ENCODE peak calls at places on chromosomes 3 and 15, in seven cellular contexts. E is SK-N-SH, J is K562, R is HCT116, F is H1, C is HepG2, T is GM12878. L is an unnamed sample.
A peak's percentile ranks its signal among the peaks of the same experiment; 100 is the strongest.

GRCh38 chr15:83323296-83323711 is 38.8 kb upstream of the BNC1 start:
- DNase-seq in C (no peak), E (peak; percentile 4), F (no peak), R (no peak), T (no peak), J (no peak), L (no peak)

GRCh38 chr15:31975446-31976229 is 54.7 kb upstream of the CHRNA7 start:
- DNase-seq in R (no peak), J (no peak), E (peak; percentile 79), F (peak; percentile 59), C (no peak), T (no peak), L (no peak)

GRCh38 chr3:48402281-48402732 is 27.6 kb downstream of the PLXNB1 start:
- DNase-seq in T (no peak), C (no peak), R (peak; percentile 46), J (no peak), E (peak; percentile 18), F (peak; percentile 35), L (no peak)

GRCh38 chr15:43821505-43821904 is 3.0 kb downstream of the MFAP1 start:
- DNase-seq in E (no peak), T (no peak), R (no peak), C (no peak), F (no peak), J (no peak), L (no peak)

GRCh38 chr3:80769683-80770082 is 991.8 kb downstream of the GBE1 start:
- DNase-seq in E (no peak), J (peak; percentile 51), C (no peak), F (no peak), T (no peak), R (no peak), L (no peak)

GRCh38 chr15:84797212-84797611 is 19.9 kb upstream of the ALPK3 start:
- DNase-seq in F (no peak), J (no peak), T (no peak), E (no peak), C (no peak), R (no peak), L (no peak)

GRCh38 chr3:109413049-109413448 is 75.7 kb upstream of the DPPA4 start:
- DNase-seq in R (no peak), F (no peak), J (no peak), E (no peak), T (no peak), C (no peak), L (no peak)

GRCh38 chr15:49169880-49170597 is at the start of gene GALK2:
- DNase-seq in J (peak; percentile 98), T (no peak), F (peak; percentile 87), R (peak; percentile 75), E (peak; percentile 80), C (peak; percentile 84), L (peak; percentile 88)

GRCh38 chr15:69578792-69579587 is 126.4 kb downstream of the RPLP1 start:
- DNase-seq in E (no peak), J (no peak), R (no peak), C (no peak), F (no peak), T (no peak), L (no peak)

GRCh38 chr15:99086327-99086667 is 18.6 kb upstream of the SYNM start:
- DNase-seq in C (no peak), E (no peak), T (no peak), J (no peak), F (no peak), R (no peak), L (no peak)

GRCh38 chr3:5093786-5094185 is 28.3 kb upstream of the ARL8B start:
- DNase-seq in J (no peak), F (no peak), R (no peak), C (no peak), E (no peak), T (no peak), L (no peak)

GRCh38 chr3:70803317-70803716 is 490.9 kb upstream of the MDFIC2 start:
- DNase-seq in R (no peak), T (no peak), F (no peak), E (no peak), J (no peak), C (no peak), L (no peak)

GRCh38 chr3:174216948-174217718 is 642.0 kb upstream of the NAALADL2 start:
- DNase-seq in F (no peak), E (no peak), T (no peak), R (no peak), J (no peak), C (no peak), L (no peak)

GRCh38 chr3:154851644-154852043 is 228.5 kb upstream of the MME start:
- DNase-seq in F (no peak), J (no peak), T (no peak), E (no peak), R (no peak), C (no peak), L (no peak)

GRCh38 chr3:53089511-53089910 is 40.7 kb downstream of the RFT1 start:
- DNase-seq in J (no peak), C (no peak), R (no peak), E (no peak), T (no peak), F (no peak), L (no peak)

GRCh38 chr3:170033489-170033888 is 4.3 kb upstream of the GPR160 start:
- DNase-seq in R (no peak), C (no peak), E (no peak), T (no peak), J (no peak), F (no peak), L (no peak)

GRCh38 chr3:170040283-170040907 is 2.6 kb downstream of the GPR160 start:
- DNase-seq in E (no peak), C (no peak), J (no peak), R (no peak), T (no peak), F (no peak), L (no peak)

GRCh38 chr3:170038434-170039110 is 777 bp downstream of the GPR160 start:
- DNase-seq in T (no peak), C (no peak), J (no peak), R (no peak), E (no peak), F (peak; percentile 77), L (no peak)

GRCh38 chr3:170043506-170043905 is 5.7 kb downstream of the GPR160 start:
- DNase-seq in E (peak; percentile 66), C (no peak), J (no peak), F (no peak), T (no peak), R (no peak), L (no peak)

GRCh38 chr3:170037463-170038433 is at the start of gene GPR160:
- DNase-seq in J (peak; percentile 87), T (no peak), C (peak; percentile 68), F (peak; percentile 97), E (peak; percentile 85), R (peak; percentile 64), L (peak; percentile 15)
- TF ChIP-seq SIN3A in J (no peak), T (no peak), C (no peak), F (no peak), E (no peak), R (no peak), L (no peak)

GRCh38 chr3:123667784-123668183 is 82.9 kb upstream of the HACD2 start:
- DNase-seq in C (no peak), F (no peak), R (no peak), J (no peak), E (no peak), T (no peak), L (no peak)

GRCh38 chr3:123672429-123673146 is 87.7 kb upstream of the HACD2 start:
- DNase-seq in E (no peak), F (no peak), J (no peak), C (peak; percentile 15), T (no peak), R (no peak), L (no peak)

GRCh38 chr3:123664771-123665170 is 79.9 kb upstream of the HACD2 start:
- DNase-seq in C (no peak), F (no peak), J (no peak), R (no peak), T (no peak), E (no peak), L (no peak)

GRCh38 chr3:123668906-123669305 is 84.1 kb upstream of the HACD2 start:
- DNase-seq in R (no peak), F (no peak), T (no peak), C (no peak), J (no peak), E (no peak), L (no peak)

DNA sequence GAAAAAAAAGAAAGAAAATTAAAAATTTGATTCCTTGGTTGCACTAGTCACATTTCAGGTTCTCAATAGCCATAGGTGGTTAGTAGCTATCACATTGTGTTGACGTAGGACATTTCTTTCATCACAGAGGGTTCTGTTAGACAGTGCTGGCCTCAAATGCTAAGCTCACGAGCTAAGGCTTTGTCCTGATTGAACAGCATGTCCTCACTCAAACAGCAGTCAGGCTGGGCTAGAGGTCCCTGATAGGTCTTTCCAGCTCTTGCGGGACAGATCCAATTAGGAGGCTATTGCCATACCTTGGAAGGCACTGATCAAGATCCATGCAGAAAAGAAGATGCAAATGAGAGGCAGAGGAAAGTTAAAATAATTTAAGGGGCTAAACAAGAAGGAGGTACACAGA is 85.9 kb upstream of the HACD2 start:
- DNase-seq in F (no peak), J (no peak), R (no peak), T (no peak), E (no peak), C (no peak), L (no peak)
- H3K27ac ChIP-seq in F (no peak overlapping the region), J (no peak overlapping the region), R (no peak overlapping the region), T (no peak overlapping the region), E (no peak overlapping the region), C (no peak overlapping the region), L (no peak overlapping the region)

DNA sequence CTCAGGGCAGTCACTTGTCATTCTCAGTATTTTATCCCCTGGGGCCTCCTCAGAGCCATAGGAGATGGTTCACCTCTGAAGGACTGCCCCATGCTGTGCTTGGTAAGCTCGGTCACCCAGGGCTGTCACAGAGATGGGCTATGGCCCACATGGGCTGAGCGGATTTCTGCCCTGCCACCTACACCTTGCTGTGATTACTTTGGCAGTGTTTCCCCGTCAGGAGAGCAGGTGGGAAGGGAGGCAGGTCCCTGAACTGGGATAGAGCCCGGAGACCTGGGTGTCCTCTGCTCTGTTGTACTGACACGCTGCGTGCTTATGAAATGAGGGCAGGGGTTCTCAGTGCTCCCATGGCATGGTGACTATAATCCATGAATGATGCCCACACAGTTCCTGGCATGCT is 48.9 kb downstream of the APBA2 start:
- DNase-seq in F (no peak), J (no peak), E (no peak), R (no peak), T (no peak), C (no peak), L (no peak)
- H3K4me3 ChIP-seq in F (no peak overlapping the region), J (no peak overlapping the region), E (no peak overlapping the region), R (no peak overlapping the region), T (no peak overlapping the region), C (no peak overlapping the region), L (no peak overlapping the region)

GRCh38 chr3:13506680-13507079 is 26.6 kb downstream of the HDAC11 start:
- DNase-seq in C (no peak), R (no peak), T (no peak), E (peak; percentile 53), J (no peak), F (no peak), L (no peak)

GRCh38 chr3:13506239-13506638 is 26.1 kb downstream of the HDAC11 start:
- DNase-seq in C (no peak), R (no peak), J (no peak), F (no peak), T (no peak), E (no peak), L (no peak)

GRCh38 chr3:13507791-13508339 is 27.8 kb downstream of the HDAC11 start:
- DNase-seq in E (peak; percentile 80), R (no peak), F (no peak), J (no peak), C (no peak), T (no peak), L (no peak)

GRCh38 chr3:13508496-13508895 is 28.4 kb downstream of the HDAC11 start:
- DNase-seq in C (no peak), F (no peak), J (no peak), R (no peak), T (no peak), E (no peak), L (no peak)

GRCh38 chr3:13507247-13507790 is 27.2 kb downstream of the HDAC11 start:
- DNase-seq in J (no peak), T (no peak), F (no peak), E (no peak), R (no peak), C (no peak), L (no peak)
- TF ChIP-seq SIN3A in J (no peak), T (no peak), F (no peak), E (no peak), R (no peak), C (no peak), L (no peak)